ENCODE peak calls at places on chromosomes 3 and 15, in six cellular contexts. I is CD8-positive, alpha-beta T cell; Z is midbrain; Y is GM13976; Q is NCI-H82; V is activated CD8-positive, alpha-beta memory T cell treated with anti-CD3 and anti-CD28 coated beads for 24 hours. B is an unnamed sample.

GRCh38 chr3:42031808-42032475 is 59.2 kb upstream of the TRAK1 start:
- DNase-seq in V (peak; percentile 43), I (no peak), Z (peak; percentile 25), Q (peak; percentile 84), Y (no peak), B (peak; percentile 21)

GRCh38 chr3:149179225-149179624 is 42.4 kb downstream of the CP start:
- DNase-seq in Z (no peak), V (no peak), Y (no peak), I (no peak), Q (no peak), B (no peak)

GRCh38 chr3:134693804-134694203 is 43.0 kb upstream of the KY start:
- DNase-seq in V (no peak), Z (no peak), Y (no peak), I (no peak), Q (no peak), B (no peak)

GRCh38 chr3:123244128-123244527 is 42.4 kb downstream of the SEC22A start:
- DNase-seq in V (no peak), Z (no peak), Y (no peak), I (no peak), Q (peak; percentile 59), B (peak; percentile 56)

GRCh38 chr3:11145888-11146287 is 8.4 kb upstream of the HRH1 start:
- DNase-seq in Y (no peak), Z (no peak), Q (no peak), V (no peak), I (no peak), B (no peak)

GRCh38 chr15:41512512-41513281 is 930 bp downstream of the LTK start:
- DNase-seq in Q (no peak), Z (no peak), V (no peak), Y (peak; percentile 59), I (no peak), B (no peak)

GRCh38 chr3:79367803-79368202 is 400.0 kb downstream of the ROBO1 start:
- DNase-seq in Z (no peak), I (no peak), Y (no peak), V (no peak), Q (no peak), B (no peak)

GRCh38 chr3:132245547-132245946 is 71.7 kb upstream of the ACP3 start:
- DNase-seq in I (no peak), Y (no peak), Q (no peak), Z (no peak), V (no peak), B (no peak)

GRCh38 chr3:62582495-62583172 is 209.3 kb upstream of the FEZF2 start:
- DNase-seq in I (no peak), Q (no peak), Y (no peak), Z (no peak), V (no peak), B (no peak)

GRCh38 chr3:142288032-142288638 is 62.8 kb upstream of the GK5 start:
- DNase-seq in Z (no peak), V (no peak), Y (no peak), Q (peak; percentile 19), I (no peak), B (no peak)

GRCh38 chr15:66402885-66403284 is 16.2 kb downstream of the MAP2K1 start:
- DNase-seq in Z (no peak), V (no peak), Q (no peak), Y (no peak), I (no peak), B (no peak)

GRCh38 chr15:89524184-89524583 is 27.8 kb upstream of the RHCG start:
- DNase-seq in Y (no peak), Z (no peak), V (no peak), I (no peak), Q (peak; percentile 70), B (no peak)

GRCh38 chr3:139655880-139656279 is 21.9 kb downstream of the NMNAT3 start:
- DNase-seq in Z (no peak), Q (no peak), Y (no peak), I (no peak), V (no peak), B (no peak)

GRCh38 chr3:180073561-180073960 is 36.8 kb upstream of the PEX5L start:
- DNase-seq in I (no peak), V (no peak), Q (no peak), Z (no peak), Y (no peak), B (no peak)

GRCh38 chr3:13393427-13394360 is 26.4 kb downstream of the NUP210 start:
- DNase-seq in I (no peak), V (no peak), Y (no peak), Q (no peak), Z (no peak), B (no peak)

GRCh38 chr3:69338891-69339290 is 47.0 kb downstream of the FRMD4B start:
- DNase-seq in V (no peak), I (no peak), Z (no peak), Y (no peak), Q (no peak), B (no peak)

GRCh38 chr3:65751123-65751700 is 287.5 kb downstream of the MAGI1 start:
- DNase-seq in Y (peak; percentile 22), V (no peak), Z (peak; percentile 85), Q (peak; percentile 71), I (no peak), B (peak; percentile 75)

GRCh38 chr15:93048759-93049161 is 40.3 kb downstream of the RGMA start:
- DNase-seq in Y (no peak), Q (no peak), V (no peak), Z (peak; percentile 42), I (peak; percentile 45), B (peak; percentile 44)

GRCh38 chr15:48578965-48579364 is 66.5 kb downstream of the FBN1 start:
- DNase-seq in V (no peak), I (no peak), Y (no peak), Q (no peak), Z (no peak), B (no peak)

GRCh38 chr3:30399394-30400181 is 206.8 kb upstream of the TGFBR2 start:
- DNase-seq in V (no peak), Z (no peak), Q (no peak), I (no peak), Y (no peak), B (no peak)

GRCh38 chr3:18744472-18744871 is 319.3 kb upstream of the SATB1 start:
- DNase-seq in Y (no peak), I (no peak), Q (no peak), V (no peak), Z (no peak), B (no peak)

GRCh38 chr15:69802432-69802831 is 295.3 kb downstream of the TLE3 start:
- DNase-seq in Q (peak; percentile 97), Y (no peak), I (no peak), Z (no peak), V (no peak), B (no peak)

GRCh38 chr15:57583282-57583681 is 8.4 kb upstream of the MYZAP start:
- DNase-seq in Z (no peak), Y (no peak), V (no peak), Q (no peak), I (no peak), B (no peak)

GRCh38 chr3:122890077-122890484 is 95.2 kb downstream of the SLC49A4 start:
- DNase-seq in V (no peak), Z (peak; percentile 33), I (no peak), Q (no peak), Y (peak; percentile 38), B (peak; percentile 13)

GRCh38 chr3:55622116-55622515 is 135.0 kb upstream of the WNT5A start:
- DNase-seq in V (no peak), Q (no peak), I (no peak), Z (no peak), Y (no peak), B (no peak)

GRCh38 chr15:69141286-69141701 is 19.1 kb upstream of the GLCE start:
- DNase-seq in I (no peak), Y (no peak), Z (no peak), Q (peak; percentile 57), V (no peak), B (no peak)

GRCh38 chr3:160885791-160886286 is 129.8 kb downstream of the PPM1L start:
- DNase-seq in V (no peak), I (no peak), Q (peak; percentile 99), Z (peak; percentile 29), Y (no peak), B (peak; percentile 65)

GRCh38 chr3:101758224-101758623 is 20.8 kb upstream of the NXPE3 start:
- DNase-seq in Z (peak; percentile 32), I (no peak), Y (no peak), Q (no peak), V (no peak), B (peak; percentile 39)

GRCh38 chr3:197801801-197802504 is 10.9 kb downstream of the LRCH3 start:
- DNase-seq in Z (no peak), Q (peak; percentile 34), Y (no peak), I (peak; percentile 32), V (no peak), B (no peak)

GRCh38 chr3:38392604-38393163 is 46.1 kb downstream of the XYLB start:
- DNase-seq in V (no peak), I (no peak), Q (no peak), Y (no peak), Z (no peak), B (no peak)

GRCh38 chr3:8516047-8516671 is 14.5 kb downstream of the LMCD1 start:
- DNase-seq in V (no peak), I (no peak), Q (no peak), Y (no peak), Z (no peak), B (no peak)

GRCh38 chr3:193744048-193744821 is 151.2 kb downstream of the OPA1 start:
- DNase-seq in Q (no peak), Z (no peak), V (no peak), I (no peak), Y (no peak), B (no peak)

GRCh38 chr15:32851619-32852416 is 134.0 kb downstream of the GREM1 start:
- DNase-seq in Q (no peak), Z (no peak), I (no peak), V (no peak), Y (no peak), B (no peak)